ENCODE peak calls at places on chromosome 19, in eight cellular contexts. X is stomach, P is spleen, G is upper lobe of left lung, J is breast epithelium, F is transverse colon, O is sigmoid colon, T is GM12878. V is an unnamed sample. For H3K4me1 and H3K9me3, the result is how much of the 10 kb centered on the place peaks cover.

GRCh38 chr19:45577111-45577905 is 7.3 kb downstream of the OPA3 start:
- DNase-seq in J (peak), X (peak), P (no peak), T (no peak), F (peak), G (no peak), O (peak), V (no peak)

GRCh38 chr19:57559008-57559403 is 657 bp downstream of the ZNF550 start:
- DNase-seq in F (peak), G (no peak), X (no peak), O (no peak), J (no peak), P (peak), T (no peak), V (no peak)

GRCh38 chr19:10389863-10390262 is 9.5 kb upstream of the TYK2 start:
- DNase-seq in P (no peak), F (no peak), O (no peak), T (no peak), J (no peak), X (no peak), G (no peak), V (no peak)

GRCh38 chr19:13033819-13034611 is 38.7 kb downstream of the NFIX start:
- DNase-seq in P (no peak), X (peak), O (peak), G (no peak), J (peak), F (peak), T (no peak), V (no peak)

GRCh38 chr19:46475976-46476375 is 4.6 kb upstream of the PNMA8A start:
- DNase-seq in F (no peak), P (no peak), O (no peak), G (no peak), J (no peak), X (no peak), T (no peak), V (no peak)

GRCh38 chr19:30214651-30215051 is 157.5 kb upstream of the ZNF536 start:
- DNase-seq in X (no peak), T (peak), F (no peak), P (no peak), J (no peak), O (no peak), G (no peak), V (no peak)

GRCh38 chr19:10858204-10858828 is 10.1 kb downstream of the C19orf38 start:
- DNase-seq in F (no peak), O (no peak), J (no peak), P (no peak), X (no peak), T (no peak), G (no peak), V (no peak)

GRCh38 chr19:1206733-1207301 is 1.2 kb downstream of the STK11 start:
- DNase-seq in P (peak), O (no peak), G (peak), F (peak), X (no peak), T (no peak), J (no peak), V (no peak)

GRCh38 chr19:10461047-10461949 is 41.0 kb downstream of the PDE4A start:
- DNase-seq in T (peak), F (peak), G (peak), X (peak), P (peak), O (peak), J (peak), V (peak)

GRCh38 chr19:44539236-44539819 is 9.9 kb upstream of the CEACAM20 start:
- DNase-seq in G (no peak), X (no peak), J (no peak), T (no peak), F (no peak), P (no peak), O (no peak), V (no peak)

GRCh38 chr19:6455924-6456323 is 3.7 kb downstream of the SLC25A23 start:
- DNase-seq in P (no peak), T (no peak), O (no peak), F (no peak), J (no peak), X (no peak), G (no peak), V (no peak)

GRCh38 chr19:30669329-30670010 is 297.3 kb downstream of the ZNF536 start:
- DNase-seq in O (peak), F (peak), G (peak), P (peak), J (peak), X (peak), T (no peak), V (peak)

GRCh38 chr19:45767410-45767880 is 1.6 kb downstream of the SIX5 start:
- DNase-seq in X (peak), O (peak), J (peak), G (peak), P (no peak), T (no peak), F (peak), V (peak)

GRCh38 chr19:47376589-47377144 is 27.6 kb downstream of the DHX34 start:
- DNase-seq in P (peak), O (no peak), G (no peak), J (no peak), F (no peak), X (no peak), T (no peak), V (no peak)

GRCh38 chr19:17192751-17193150 is 22.4 kb upstream of the USE1 start:
- DNase-seq in O (no peak), F (no peak), J (no peak), X (no peak), G (no peak), T (no peak), P (no peak), V (no peak)

GRCh38 chr19:21483589-21484170 is 21.7 kb upstream of the ZNF429 start:
- DNase-seq in G (peak), T (no peak), X (peak), P (peak), O (peak), F (peak), J (peak), V (no peak)

GRCh38 chr19:10390652-10391286 is 10.4 kb upstream of the TYK2 start:
- DNase-seq in F (peak), P (peak), J (peak), G (no peak), O (peak), T (no peak), X (peak), V (peak)

GRCh38 chr19:11495481-11495880 is 10.2 kb downstream of the ZNF653 start:
- DNase-seq in J (no peak), G (no peak), O (no peak), F (no peak), P (no peak), T (no peak), X (no peak), V (no peak)

GRCh38 chr19:32224371-32225244 is 120.8 kb upstream of the ZNF507 start:
- DNase-seq in J (no peak), P (peak), O (no peak), X (peak), F (peak), T (no peak), G (peak), V (peak)

GRCh38 chr19:28500982-28501633 is 711.8 kb downstream of the UQCRFS1 start:
- DNase-seq in X (no peak), O (peak), T (no peak), P (no peak), F (no peak), G (no peak), J (no peak), V (no peak)

GRCh38 chr19:46621191-46622117 is 3.4 kb downstream of the PTGIR start:
- DNase-seq in T (no peak), X (no peak), F (no peak), P (no peak), O (no peak), J (no peak), G (no peak), V (no peak)

GRCh38 chr19:928471-929259 is 2.8 kb downstream of the ARID3A start:
- DNase-seq in T (no peak), F (no peak), G (peak), X (no peak), O (no peak), P (no peak), J (no peak), V (no peak)

GRCh38 chr19:44776402-44777096 is 1.1 kb upstream of the CBLC start:
- DNase-seq in J (peak), X (peak), O (no peak), P (no peak), T (no peak), G (peak), F (peak), V (peak)

GRCh38 chr19:15508035-15508710 is at the start of gene CYP4F22:
- DNase-seq in F (no peak), G (peak), O (no peak), X (no peak), J (no peak), P (no peak), T (no peak), V (no peak)

GRCh38 chr19:39264306-39265290 is 3.6 kb upstream of the IFNL2 start:
- DNase-seq in F (no peak), T (no peak), X (no peak), P (peak), J (no peak), G (peak), O (no peak), V (no peak)

GRCh38 chr19:33193864-33194362 is at the start of gene LRP3:
- DNase-seq in P (peak), J (no peak), T (no peak), O (no peak), X (peak), G (peak), F (peak), V (peak)

GRCh38 chr19:1430201-1430621 is 8.0 kb upstream of the RPS15 start:
- DNase-seq in T (no peak), O (no peak), J (no peak), P (no peak), F (no peak), G (peak), X (no peak), V (no peak)

GRCh38 chr19:33894787-33895186 is 98.1 kb downstream of the KCTD15 start:
- DNase-seq in P (no peak), T (no peak), J (no peak), O (no peak), X (no peak), G (peak), F (no peak), V (no peak)

GRCh38 chr19:49151339-49152217 is 3.6 kb downstream of the HRC start:
- DNase-seq in O (peak), G (peak), P (no peak), J (peak), X (peak), T (no peak), F (peak), V (peak)

GRCh38 chr19:43560687-43561086 is 14.6 kb downstream of the XRCC1 start:
- DNase-seq in O (no peak), F (no peak), G (no peak), X (no peak), P (peak), J (no peak), T (no peak), V (no peak)

GRCh38 chr19:21046489-21046888 is 26.0 kb downstream of the ZNF430 start:
- DNase-seq in T (no peak), F (no peak), J (no peak), X (no peak), P (no peak), O (no peak), G (no peak), V (no peak)

DNA sequence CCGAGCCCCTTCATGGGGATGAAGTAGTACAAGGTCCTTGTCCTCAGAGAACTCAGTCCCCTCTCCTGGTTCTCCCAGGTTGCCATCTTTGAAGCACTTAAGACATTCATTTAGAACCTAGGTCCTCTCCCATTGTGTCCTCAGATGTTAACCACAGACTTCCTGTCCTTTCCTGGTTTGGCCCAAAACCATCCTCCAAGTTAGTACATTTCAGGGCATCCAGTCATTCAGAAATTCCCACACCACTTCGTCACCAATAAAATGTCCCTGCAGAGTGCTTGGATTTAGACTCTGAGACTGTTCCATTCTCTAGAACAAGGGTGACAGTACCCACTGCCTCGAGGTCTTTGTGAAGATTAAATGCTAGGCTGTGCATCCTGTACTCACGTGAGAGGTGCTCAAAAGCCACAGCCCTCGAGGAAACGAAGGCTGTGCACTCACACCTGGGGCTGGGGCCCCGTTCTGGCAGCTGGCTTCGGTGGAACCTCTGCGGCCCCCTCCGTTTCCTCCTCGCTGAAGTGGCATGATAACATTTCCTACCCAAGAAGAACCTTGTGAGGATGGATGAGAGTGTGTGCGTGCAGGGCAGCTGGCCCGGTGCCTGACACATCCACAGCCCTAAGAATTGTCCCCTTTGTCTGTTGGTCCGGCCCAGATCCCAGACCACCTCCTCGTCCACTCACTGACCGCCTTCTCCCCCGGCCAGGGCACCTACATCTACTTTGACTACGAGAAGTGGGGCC is 4.7 kb downstream of the LENG1 start:
- DNase-seq in G (no peak), O (no peak), T (no peak), J (no peak), F (no peak), X (no peak), P (no peak), V (no peak)
- H3K4me1 ChIP-seq in G (under half), O (under half), T (under half), J (under half), F (under half), X (under half), P (half or more), V (under half)

DNA sequence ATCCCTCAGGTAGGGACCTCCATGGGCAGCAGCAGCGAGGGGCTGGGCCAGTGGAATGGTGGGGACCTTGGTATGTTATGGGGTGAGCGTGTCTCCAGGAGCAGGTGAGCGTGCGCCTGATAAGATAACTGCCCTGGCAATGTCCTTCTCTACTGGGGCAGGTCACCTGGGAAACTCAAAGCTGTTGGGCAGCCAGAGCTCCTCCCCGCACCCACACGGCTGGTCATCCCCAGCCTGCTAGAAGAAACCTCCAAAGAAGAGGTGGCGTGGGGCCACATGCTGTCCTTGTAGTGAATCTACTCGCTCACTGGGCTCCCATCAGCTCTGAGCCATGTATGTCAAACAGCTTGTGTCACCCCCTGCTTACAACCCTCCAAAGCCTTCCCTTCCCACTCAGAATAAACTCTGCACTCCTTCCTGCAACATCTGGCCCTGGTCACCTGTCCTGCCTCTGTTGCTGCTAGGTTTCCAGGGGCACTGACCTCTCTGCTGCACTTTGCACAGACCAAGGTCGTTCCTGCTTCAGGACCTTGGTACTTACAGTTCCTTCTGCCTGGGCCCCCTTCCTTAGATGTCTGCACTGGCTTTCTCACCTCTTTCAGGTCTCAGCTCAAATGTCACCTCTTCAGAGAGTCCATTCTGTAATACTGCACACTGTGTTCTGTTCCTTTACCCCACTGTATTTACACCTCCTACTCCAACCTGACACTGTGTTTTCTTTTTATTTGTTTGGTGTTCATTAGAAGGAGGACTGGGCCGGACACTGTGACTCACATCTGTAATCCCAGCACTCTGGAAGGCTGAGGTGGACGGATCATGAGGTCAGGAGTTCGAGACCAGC is 1.8 kb upstream of the ATP4A start:
- DNase-seq in T (no peak), J (no peak), G (no peak), P (peak), F (no peak), X (no peak), O (no peak), V (no peak)
- H3K9me3 ChIP-seq in T (under half), J (under half), G (under half), P (under half), F (under half), X (under half), O (under half), V (under half)

GRCh38 chr19:35757749-35758608 is at the start of gene PROSER3:
- DNase-seq in O (peak), G (peak), T (peak), F (peak), X (peak), J (peak), P (peak), V (peak)
- TF ChIP-seq POLR2AphosphoS5 in O (peak), G (peak), T (peak), F (peak), X (peak), J (peak), P (peak), V (peak)

DNA sequence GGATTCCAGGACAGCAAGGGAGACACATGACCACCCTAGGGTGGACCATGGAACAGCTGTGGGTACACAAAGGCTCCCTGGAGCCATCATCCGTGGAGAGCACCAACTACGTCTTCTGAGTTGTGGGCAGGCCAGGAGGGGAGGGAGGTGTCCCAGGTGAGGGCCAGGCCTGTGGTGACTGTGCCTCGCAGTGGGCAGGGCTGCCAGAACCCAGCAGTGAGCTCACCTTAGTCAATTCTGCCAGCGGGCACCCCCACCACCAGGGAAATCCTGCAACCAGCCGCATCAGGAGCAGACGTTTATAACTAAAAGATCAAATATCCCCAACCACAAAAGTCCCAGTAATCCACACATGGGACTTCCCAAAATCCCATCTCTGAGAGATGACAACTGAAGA is 19.6 kb downstream of the ELL start:
- DNase-seq in P (peak), F (no peak), J (no peak), G (no peak), T (no peak), X (no peak), O (no peak), V (no peak)
- H3K4me1 ChIP-seq in P (half or more), F (half or more), J (under half), G (half or more), T (under half), X (half or more), O (under half), V (under half)

GRCh38 chr19:54525636-54526035 is 23.0 kb downstream of the LAIR2 start:
- DNase-seq in T (no peak), O (no peak), X (no peak), F (no peak), P (no peak), J (no peak), G (no peak), V (no peak)
- H3K9me3 ChIP-seq in T (under half), O (under half), X (under half), F (under half), P (under half), J (under half), G (under half), V (under half)

DNA sequence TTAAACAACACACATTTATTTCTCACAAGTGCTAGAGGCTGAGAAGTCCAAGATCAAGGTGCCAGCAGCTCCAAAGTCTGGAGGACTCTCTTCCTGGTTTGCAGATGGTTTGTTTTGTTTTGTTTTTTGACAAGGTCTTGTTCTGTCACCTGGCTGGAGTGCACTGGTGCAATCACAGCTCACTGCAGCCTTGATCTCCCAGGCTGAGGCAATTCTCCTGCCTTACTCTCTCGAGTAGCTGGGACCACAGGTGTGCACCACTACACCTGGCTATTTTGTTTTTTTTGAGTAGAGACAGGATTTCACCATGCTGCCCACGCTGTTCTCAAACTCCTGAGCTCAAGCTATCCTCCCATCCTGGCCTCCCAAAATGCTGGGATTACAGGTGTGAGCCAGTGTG is 15.5 kb downstream of the APLP1 start:
- DNase-seq in X (no peak), P (no peak), O (no peak), J (no peak), T (no peak), G (no peak), F (no peak), V (no peak)
- TF ChIP-seq POLR2AphosphoS5 in X (no peak), P (no peak), O (no peak), J (no peak), T (no peak), G (no peak), F (no peak), V (no peak)

GRCh38 chr19:3381701-3382372 is 15.5 kb downstream of the NFIC start:
- DNase-seq in J (no peak), F (no peak), X (no peak), T (no peak), P (no peak), O (peak), G (peak), V (no peak)
- H3K4me1 ChIP-seq in J (under half), F (under half), X (half or more), T (under half), P (half or more), O (under half), G (half or more), V (under half)

GRCh38 chr19:56405062-56405461 is 930 bp downstream of the ZNF583 start:
- DNase-seq in X (no peak), O (no peak), T (no peak), F (no peak), G (no peak), J (no peak), P (no peak), V (no peak)
- H3K9me3 ChIP-seq in X (half or more), O (under half), T (under half), F (half or more), G (half or more), J (half or more), P (under half), V (under half)

GRCh38 chr19:19191920-19192882 is at the start of the genes BORCS8 and RFXANK:
- DNase-seq in F (peak), J (peak), X (peak), T (peak), G (peak), O (peak), P (peak), V (peak)
- TF ChIP-seq POLR2AphosphoS5 in F (peak), J (peak), X (peak), T (peak), G (peak), O (peak), P (peak), V (peak)